ENCODE peak calls at places on chromosomes 1 and 21, in five cellular contexts. One of them, this sample, is unnamed.

GRCh38 chr1:63601061-63601460 is 7.8 kb downstream of the PGM1 start:
- DNase-seq in fibroblast of lung: no peak
- DNase-seq in thoracic aorta: no peak
- DNase-seq in AG04449: no peak
- DNase-seq in AG09309: no peak
- DNase-seq in this sample: no peak

GRCh38 chr1:54487571-54488050 is 60.4 kb upstream of the ACOT11 start:
- DNase-seq in fibroblast of lung: no peak
- DNase-seq in thoracic aorta: no peak
- DNase-seq in AG04449: no peak
- DNase-seq in AG09309: no peak
- DNase-seq in this sample: no peak

GRCh38 chr1:4306559-4307467 is 347.6 kb upstream of the AJAP1 start:
- DNase-seq in fibroblast of lung: no peak
- DNase-seq in thoracic aorta: no peak
- DNase-seq in AG04449: no peak
- DNase-seq in AG09309: no peak
- DNase-seq in this sample: no peak

GRCh38 chr1:40664167-40664537 is 1.3 kb downstream of the RIMS3 start:
- DNase-seq in fibroblast of lung: no peak
- DNase-seq in thoracic aorta: no peak
- DNase-seq in AG04449: no peak
- DNase-seq in AG09309: no peak
- DNase-seq in this sample: no peak

GRCh38 chr1:147496044-147496443 is 45.3 kb upstream of the BCL9 start:
- DNase-seq in fibroblast of lung: no peak
- DNase-seq in thoracic aorta: no peak
- DNase-seq in AG04449: no peak
- DNase-seq in AG09309: no peak
- DNase-seq in this sample: no peak

GRCh38 chr1:228059536-228060457 is 22.7 kb upstream of the ARF1 start:
- DNase-seq in fibroblast of lung: no peak
- DNase-seq in thoracic aorta: no peak
- DNase-seq in AG04449: no peak
- DNase-seq in AG09309: no peak
- DNase-seq in this sample: peak

GRCh38 chr21:42513985-42514882 is 582 bp downstream of the SLC37A1 start:
- DNase-seq in fibroblast of lung: peak
- DNase-seq in thoracic aorta: no peak
- DNase-seq in AG04449: no peak
- DNase-seq in AG09309: no peak
- DNase-seq in this sample: no peak

GRCh38 chr1:10866314-10867091 is 70.1 kb upstream of the CASZ1 start:
- DNase-seq in fibroblast of lung: peak
- DNase-seq in thoracic aorta: no peak
- DNase-seq in AG04449: no peak
- DNase-seq in AG09309: no peak
- DNase-seq in this sample: no peak

GRCh38 chr1:233938476-233938875 is 34.0 kb downstream of the SLC35F3 start:
- DNase-seq in fibroblast of lung: no peak
- DNase-seq in thoracic aorta: no peak
- DNase-seq in AG04449: no peak
- DNase-seq in AG09309: no peak
- DNase-seq in this sample: no peak

GRCh38 chr21:41168391-41169257 is 664 bp downstream of the BACE2 start:
- DNase-seq in fibroblast of lung: peak
- DNase-seq in thoracic aorta: peak
- DNase-seq in AG04449: no peak
- DNase-seq in AG09309: no peak
- DNase-seq in this sample: peak

GRCh38 chr1:241834733-241835377 is 13.1 kb upstream of the EXO1 start:
- DNase-seq in fibroblast of lung: peak
- DNase-seq in thoracic aorta: no peak
- DNase-seq in AG04449: no peak
- DNase-seq in AG09309: no peak
- DNase-seq in this sample: peak

GRCh38 chr1:22553991-22554522 is 9.2 kb upstream of the EPHA8 start:
- DNase-seq in fibroblast of lung: no peak
- DNase-seq in thoracic aorta: no peak
- DNase-seq in AG04449: no peak
- DNase-seq in AG09309: no peak
- DNase-seq in this sample: no peak

GRCh38 chr21:38743772-38744529 is 61.8 kb upstream of the ETS2 start:
- DNase-seq in fibroblast of lung: no peak
- DNase-seq in thoracic aorta: no peak
- DNase-seq in AG04449: no peak
- DNase-seq in AG09309: no peak
- DNase-seq in this sample: peak

GRCh38 chr1:19021845-19022244 is 65.4 kb upstream of the IFFO2 start:
- DNase-seq in fibroblast of lung: no peak
- DNase-seq in thoracic aorta: no peak
- DNase-seq in AG04449: no peak
- DNase-seq in AG09309: no peak
- DNase-seq in this sample: no peak

DNA sequence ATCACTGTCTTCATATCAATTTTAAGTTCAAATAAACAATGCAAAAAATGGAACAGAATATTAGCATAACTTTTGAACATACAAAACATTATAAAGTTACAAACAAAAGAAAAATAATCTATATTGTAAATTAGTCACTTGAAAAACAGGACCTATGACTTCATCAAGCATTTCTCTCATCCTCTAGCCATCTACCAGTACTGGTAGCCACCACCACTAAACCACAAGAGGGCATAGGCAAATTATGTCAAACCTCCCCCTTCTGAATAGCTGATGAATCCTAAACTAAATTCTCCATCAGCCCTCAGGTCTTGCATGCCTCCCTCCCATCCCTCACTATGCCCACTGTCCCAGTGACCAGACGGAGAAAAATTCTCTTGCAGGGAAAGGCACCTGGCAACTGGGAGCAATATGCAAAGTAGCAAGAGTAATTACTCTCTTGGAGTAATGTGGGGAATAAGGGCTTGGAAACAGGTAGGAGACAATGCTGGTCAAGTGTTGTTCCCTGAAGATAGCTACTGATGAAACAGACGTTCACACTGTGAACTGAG is 37.1 kb downstream of the SSX2IP start:
- DNase-seq in fibroblast of lung: peak
- DNase-seq in thoracic aorta: no peak
- DNase-seq in AG04449: no peak
- DNase-seq in AG09309: no peak
- DNase-seq in this sample: no peak
- TF ChIP-seq CTCF in fibroblast of lung: peak
- TF ChIP-seq CTCF in thoracic aorta: no peak
- TF ChIP-seq CTCF in AG04449: peak
- TF ChIP-seq CTCF in AG09309: peak
- TF ChIP-seq CTCF in this sample: peak

GRCh38 chr1:50993645-50994044 is 23.6 kb downstream of the CDKN2C start:
- DNase-seq in fibroblast of lung: no peak
- DNase-seq in thoracic aorta: no peak
- DNase-seq in AG04449: no peak
- DNase-seq in AG09309: no peak
- DNase-seq in this sample: no peak

GRCh38 chr1:50994997-50995396 is 25.0 kb downstream of the CDKN2C start:
- DNase-seq in fibroblast of lung: no peak
- DNase-seq in thoracic aorta: no peak
- DNase-seq in AG04449: no peak
- DNase-seq in AG09309: no peak
- DNase-seq in this sample: no peak

GRCh38 chr1:50989694-50990093 is 19.6 kb downstream of the CDKN2C start:
- DNase-seq in fibroblast of lung: no peak
- DNase-seq in thoracic aorta: no peak
- DNase-seq in AG04449: no peak
- DNase-seq in AG09309: no peak
- DNase-seq in this sample: no peak

GRCh38 chr1:50995651-50996050 is 25.6 kb downstream of the CDKN2C start:
- DNase-seq in fibroblast of lung: no peak
- DNase-seq in thoracic aorta: no peak
- DNase-seq in AG04449: no peak
- DNase-seq in AG09309: no peak
- DNase-seq in this sample: no peak

GRCh38 chr1:50992532-50993318 is 22.7 kb downstream of the CDKN2C start:
- DNase-seq in fibroblast of lung: no peak
- DNase-seq in thoracic aorta: no peak
- DNase-seq in AG04449: no peak
- DNase-seq in AG09309: no peak
- DNase-seq in this sample: no peak
- H3K4me3 ChIP-seq in fibroblast of lung: no peak
- H3K4me3 ChIP-seq in thoracic aorta: no peak
- H3K4me3 ChIP-seq in AG04449: no peak
- H3K4me3 ChIP-seq in AG09309: no peak
- H3K4me3 ChIP-seq in this sample: no peak

GRCh38 chr1:39089811-39090519 is 63.8 kb downstream of the NDUFS5 start:
- DNase-seq in fibroblast of lung: no peak
- DNase-seq in thoracic aorta: no peak
- DNase-seq in AG04449: no peak
- DNase-seq in AG09309: no peak
- DNase-seq in this sample: peak

GRCh38 chr1:39086386-39087108 is 60.4 kb downstream of the NDUFS5 start:
- DNase-seq in fibroblast of lung: peak
- DNase-seq in thoracic aorta: no peak
- DNase-seq in AG04449: no peak
- DNase-seq in AG09309: no peak
- DNase-seq in this sample: no peak

GRCh38 chr1:39090757-39091156 is 64.6 kb downstream of the NDUFS5 start:
- DNase-seq in fibroblast of lung: no peak
- DNase-seq in thoracic aorta: no peak
- DNase-seq in AG04449: no peak
- DNase-seq in AG09309: no peak
- DNase-seq in this sample: no peak

GRCh38 chr1:39087109-39087834 is 61.1 kb downstream of the NDUFS5 start:
- DNase-seq in fibroblast of lung: peak
- DNase-seq in thoracic aorta: no peak
- DNase-seq in AG04449: no peak
- DNase-seq in AG09309: no peak
- DNase-seq in this sample: peak

DNA sequence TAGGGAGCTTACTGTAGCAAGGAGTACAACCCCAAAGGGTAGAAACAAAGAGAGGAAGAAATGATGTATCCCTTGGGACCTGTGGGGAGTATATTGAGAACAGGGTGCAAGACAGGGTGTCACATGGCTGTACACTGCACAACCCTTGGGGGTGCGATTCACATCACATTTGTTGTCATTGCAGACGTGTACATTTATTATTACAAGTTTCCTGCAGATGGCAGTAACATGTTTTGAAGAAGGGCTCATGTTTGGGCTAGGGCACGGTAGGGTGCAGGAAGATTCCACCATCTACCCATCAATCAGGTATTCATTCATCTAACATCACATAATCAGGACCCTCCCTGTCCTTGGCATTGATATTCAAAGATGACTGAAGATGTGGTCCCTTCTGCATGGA is 62.5 kb downstream of the NDUFS5 start:
- DNase-seq in fibroblast of lung: no peak
- DNase-seq in thoracic aorta: no peak
- DNase-seq in AG04449: no peak
- DNase-seq in AG09309: no peak
- DNase-seq in this sample: no peak
- TF ChIP-seq CTCF in fibroblast of lung: no peak
- TF ChIP-seq CTCF in thoracic aorta: no peak
- TF ChIP-seq CTCF in AG04449: no peak
- TF ChIP-seq CTCF in AG09309: no peak
- TF ChIP-seq CTCF in this sample: no peak

GRCh38 chr1:204742676-204743075 is 57.1 kb upstream of the LRRN2 start:
- DNase-seq in fibroblast of lung: no peak
- DNase-seq in thoracic aorta: no peak
- DNase-seq in AG04449: no peak
- DNase-seq in AG09309: no peak
- DNase-seq in this sample: no peak
- H3K4me3 ChIP-seq in fibroblast of lung: no peak
- H3K4me3 ChIP-seq in thoracic aorta: no peak
- H3K4me3 ChIP-seq in AG04449: no peak
- H3K4me3 ChIP-seq in AG09309: no peak
- H3K4me3 ChIP-seq in this sample: no peak

DNA sequence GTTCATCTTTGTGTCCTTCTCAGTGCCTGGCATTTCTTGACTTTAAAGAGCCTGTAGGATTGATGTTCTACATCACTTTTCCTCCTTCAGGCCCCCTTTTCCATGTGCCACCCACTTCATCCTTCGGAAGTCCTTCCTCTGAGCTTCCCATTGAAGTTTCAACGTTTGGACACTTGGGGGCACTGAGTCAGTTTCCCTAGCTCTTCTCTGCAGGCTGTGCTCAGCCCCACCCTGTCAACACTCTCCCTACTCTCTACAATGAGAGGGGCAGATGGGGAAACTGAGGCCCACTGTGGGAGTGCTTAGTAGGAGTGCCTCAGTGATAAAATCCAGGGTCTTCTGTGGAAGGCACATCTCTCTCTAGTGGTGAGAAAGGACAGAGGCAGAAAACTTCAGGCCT is 11.9 kb downstream of the KCNJ10 start:
- DNase-seq in fibroblast of lung: no peak
- DNase-seq in thoracic aorta: no peak
- DNase-seq in AG04449: no peak
- DNase-seq in AG09309: no peak
- DNase-seq in this sample: peak
- TF ChIP-seq CTCF in fibroblast of lung: peak
- TF ChIP-seq CTCF in thoracic aorta: peak
- TF ChIP-seq CTCF in AG04449: peak
- TF ChIP-seq CTCF in AG09309: peak
- TF ChIP-seq CTCF in this sample: peak

DNA sequence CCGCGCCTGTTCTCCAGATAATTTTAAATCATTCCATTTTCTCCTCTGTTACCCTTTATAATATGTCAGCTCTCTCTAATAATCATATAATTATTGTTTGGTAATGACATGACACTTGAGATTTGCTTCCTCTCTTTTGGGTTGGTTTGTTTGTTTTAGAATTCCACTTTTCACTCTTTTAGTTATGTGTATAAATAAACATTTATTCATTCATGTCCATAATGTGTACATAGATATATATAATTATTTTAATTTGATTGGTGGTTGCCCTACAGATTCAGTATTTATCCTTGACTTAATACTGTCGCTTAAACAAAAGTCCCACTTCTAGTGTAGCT is 93.4 kb upstream of the FMN2 start:
- DNase-seq in fibroblast of lung: no peak
- DNase-seq in thoracic aorta: no peak
- DNase-seq in AG04449: no peak
- DNase-seq in AG09309: no peak
- DNase-seq in this sample: no peak
- H3K4me3 ChIP-seq in fibroblast of lung: peak
- H3K4me3 ChIP-seq in thoracic aorta: peak
- H3K4me3 ChIP-seq in AG04449: no peak
- H3K4me3 ChIP-seq in AG09309: no peak
- H3K4me3 ChIP-seq in this sample: peak

DNA sequence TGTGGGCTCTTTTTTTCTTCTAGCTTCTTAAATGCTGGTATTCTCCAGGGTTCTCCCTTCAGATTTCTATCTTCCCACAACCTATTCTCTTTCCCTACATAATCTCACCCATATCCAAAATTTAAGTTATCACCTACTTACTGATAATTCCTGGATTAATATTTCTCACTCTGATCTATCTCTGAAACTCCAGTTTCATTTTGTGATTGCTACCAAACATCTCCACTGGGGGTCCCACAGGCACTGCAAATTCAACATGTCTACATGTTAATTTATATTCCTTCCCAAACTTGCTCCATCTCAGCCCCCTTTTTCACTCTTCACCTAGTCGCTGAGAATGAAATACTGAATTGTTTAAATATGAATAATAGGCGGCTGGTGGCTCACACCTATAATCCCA is 9.9 kb upstream of the C1orf141 start:
- DNase-seq in fibroblast of lung: no peak
- DNase-seq in thoracic aorta: no peak
- DNase-seq in AG04449: no peak
- DNase-seq in AG09309: no peak
- DNase-seq in this sample: no peak
- TF ChIP-seq CTCF in fibroblast of lung: peak
- TF ChIP-seq CTCF in thoracic aorta: no peak
- TF ChIP-seq CTCF in AG04449: peak
- TF ChIP-seq CTCF in AG09309: peak
- TF ChIP-seq CTCF in this sample: peak

GRCh38 chr1:119675349-119676343 is 27.6 kb upstream of the ZNF697 start:
- DNase-seq in fibroblast of lung: peak
- DNase-seq in thoracic aorta: peak
- DNase-seq in AG04449: peak
- DNase-seq in AG09309: peak
- DNase-seq in this sample: peak
- H3K4me3 ChIP-seq in fibroblast of lung: peak
- H3K4me3 ChIP-seq in thoracic aorta: peak
- H3K4me3 ChIP-seq in AG04449: peak
- H3K4me3 ChIP-seq in AG09309: peak
- H3K4me3 ChIP-seq in this sample: peak

This sample was measured in fibroblast of villous mesenchyme.